ENCODE peak calls at places on chromosomes 3 and 15, in five cellular contexts. O, M, T, I and A are unnamed samples.

GRCh38 chr15:100438570-100438969 is 90.2 kb downstream of the CERS3 start:
- DNase-seq in M (peak; percentile 88), T (peak; percentile 41), I (no peak), O (peak; percentile 55), A (no peak)

GRCh38 chr3:169841171-169841570 is 28.5 kb upstream of the LRRC34 start:
- DNase-seq in M (no peak), I (no peak), T (no peak), O (no peak), A (no peak)

GRCh38 chr15:63465104-63465503 is 39.3 kb upstream of the USP3 start:
- DNase-seq in M (no peak), T (no peak), O (no peak), I (peak; percentile 57), A (no peak)

GRCh38 chr3:43861635-43862034 is 170.9 kb downstream of the ABHD5 start:
- DNase-seq in T (no peak), I (no peak), O (no peak), M (no peak), A (no peak)

GRCh38 chr3:148202386-148202785 is 495.3 kb upstream of the AGTR1 start:
- DNase-seq in O (no peak), I (no peak), M (no peak), T (no peak), A (no peak)

GRCh38 chr3:179768080-179768479 is 115.2 kb downstream of the USP13 start:
- DNase-seq in I (peak; percentile 67), T (peak; percentile 13), M (no peak), O (peak; percentile 51), A (peak; percentile 25)

GRCh38 chr3:10196389-10197052 is 31.8 kb downstream of the IRAK2 start:
- DNase-seq in I (no peak), O (no peak), M (no peak), T (peak; percentile 33), A (no peak)

GRCh38 chr3:159882784-159883779 is 105.6 kb upstream of the IL12A start:
- DNase-seq in T (no peak), M (no peak), O (no peak), I (peak; percentile 64), A (no peak)

GRCh38 chr3:151372063-151372820 is 12.3 kb downstream of the P2RY12 start:
- DNase-seq in M (no peak), O (no peak), T (no peak), I (no peak), A (no peak)

GRCh38 chr15:22978691-22979068 is 1.5 kb downstream of the CYFIP1 start:
- DNase-seq in M (no peak), I (no peak), T (no peak), O (no peak), A (no peak)

GRCh38 chr15:42157981-42158765 is 1.7 kb upstream of the PLA2G4F start:
- DNase-seq in T (no peak), M (peak; percentile 29), I (peak; percentile 62), O (no peak), A (no peak)

GRCh38 chr15:70253461-70254156 is 155.9 kb upstream of the TLE3 start:
- DNase-seq in M (no peak), I (no peak), O (no peak), T (no peak), A (no peak)

DNA sequence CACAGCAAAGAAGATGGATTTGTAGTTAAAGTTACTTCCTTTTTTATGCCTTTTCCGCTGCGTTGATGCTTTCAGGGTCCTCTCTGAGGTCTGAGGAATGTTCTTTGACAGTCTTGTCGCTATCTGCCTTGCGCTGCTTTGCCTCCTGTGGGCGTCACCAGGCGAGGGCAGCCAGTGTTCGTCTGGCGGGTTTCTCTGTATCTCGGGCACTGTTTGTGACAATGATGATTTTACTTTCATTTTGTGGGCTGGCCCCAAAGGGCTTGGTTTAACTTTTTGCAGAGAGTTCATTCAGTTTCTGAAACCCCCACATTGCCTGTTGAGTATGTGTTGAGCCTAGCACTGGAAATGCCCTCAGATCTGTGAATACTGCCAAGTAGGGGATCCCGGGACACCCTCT is 24.6 kb upstream of the SACM1L start:
- DNase-seq in M (no peak), O (peak; percentile 50), T (peak; percentile 53), I (no peak), A (no peak)
- TF ChIP-seq CTCF in M (no peak), O (no peak), T (no peak), I (no peak), A (no peak)

DNA sequence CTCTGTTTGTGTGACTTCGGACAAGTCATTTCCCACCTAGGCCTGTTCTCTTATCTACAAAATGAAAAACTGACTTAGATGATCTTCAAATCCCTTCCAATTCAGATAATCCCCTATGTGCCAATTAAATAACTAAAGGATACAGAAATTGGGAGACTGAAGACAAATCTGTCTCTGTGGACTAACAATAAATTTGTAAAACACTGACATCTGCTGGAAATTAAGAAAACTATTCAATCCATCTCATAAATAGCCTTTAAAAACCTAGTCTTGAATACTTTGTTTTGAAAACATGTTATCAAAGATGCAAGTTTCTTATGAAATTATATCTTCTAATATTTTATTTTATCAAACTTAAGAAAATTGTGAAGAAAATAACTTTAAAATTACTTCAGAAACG is 38.3 kb downstream of the MTHFS start:
- DNase-seq in O (no peak), I (no peak), T (no peak), M (no peak), A (no peak)
- TF ChIP-seq CTCF in O (no peak), I (no peak), T (no peak), M (no peak), A (peak; percentile 11)

DNA sequence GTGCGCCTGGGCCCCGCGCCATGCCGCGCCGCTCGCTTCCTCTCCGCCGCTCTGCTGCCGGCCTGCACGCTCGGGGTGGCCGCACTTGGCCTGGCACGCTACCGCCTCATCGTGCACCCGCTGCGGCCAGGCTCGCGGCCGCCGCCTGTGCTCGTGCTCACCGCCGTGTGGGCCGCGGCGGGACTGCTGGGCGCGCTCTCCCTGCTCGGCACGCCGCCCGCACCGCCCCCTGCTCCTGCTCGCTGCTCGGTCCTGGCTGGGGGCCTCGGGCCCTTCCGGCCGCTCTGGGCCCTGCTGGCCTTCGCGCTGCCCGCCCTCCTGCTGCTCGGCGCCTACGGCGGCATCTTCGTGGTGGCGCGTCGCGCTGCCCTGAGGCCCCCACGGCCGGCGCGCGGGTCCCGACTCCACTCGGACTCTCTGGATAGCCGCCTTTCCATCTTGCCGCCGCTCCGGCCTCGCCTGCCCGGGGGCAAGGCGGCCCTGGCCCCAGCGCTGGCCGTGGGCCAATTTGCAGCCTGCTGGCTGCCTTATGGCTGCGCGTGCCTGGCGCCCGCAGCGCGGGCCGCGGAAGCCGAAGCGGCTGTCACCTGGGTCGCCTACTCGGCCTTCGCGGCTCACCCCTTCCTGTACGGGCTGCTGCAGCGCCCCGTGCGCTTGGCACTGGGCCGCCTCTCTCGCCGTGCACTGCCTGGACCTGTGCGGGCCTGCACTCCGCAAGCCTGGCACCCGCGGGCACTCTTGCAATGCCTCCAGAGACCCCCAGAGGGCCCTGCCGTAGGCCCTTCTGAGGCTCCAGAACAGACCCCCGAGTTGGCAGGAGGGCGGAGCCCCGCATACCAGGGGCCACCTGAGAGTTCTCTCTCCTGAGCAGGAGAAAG is 951 bp downstream of the GPR62 start:
- DNase-seq in M (peak; percentile 53), O (peak; percentile 76), T (peak; percentile 52), I (peak; percentile 57), A (no peak)
- TF ChIP-seq CTCF in M (no peak), O (peak; percentile 22), T (peak; percentile 52), I (peak; percentile 50), A (peak; percentile 39)

GRCh38 chr3:80606073-80606472 is 838.3 kb upstream of the ROBO1 start:
- DNase-seq in O (no peak), I (no peak), T (no peak), M (no peak), A (no peak)
- TF ChIP-seq CTCF in O (no peak), I (no peak), T (no peak), M (no peak), A (no peak)